ENCODE peak calls at places on chromosomes 5 and 9, in six cellular contexts. C is HFFc6, F is iPS DF 19.7, Q is T-helper 17 cell, V is prostate gland, A is ELR. Z is an unnamed sample.

GRCh38 chr5:142411103-142411502 is 86.3 kb upstream of the SPRY4 start:
- DNase-seq in A (no peak), Q (no peak), V (no peak), F (no peak), C (no peak), Z (no peak)

GRCh38 chr9:135526089-135526729 is 5.0 kb downstream of the LCN1 start:
- DNase-seq in C (no peak), V (no peak), A (no peak), Q (no peak), F (no peak), Z (no peak)

GRCh38 chr9:137428841-137429545 is 5.8 kb downstream of the NOXA1 start:
- DNase-seq in F (no peak), A (no peak), V (no peak), Q (no peak), C (no peak), Z (no peak)

GRCh38 chr5:4086081-4086480 is 490.4 kb downstream of the IRX1 start:
- DNase-seq in F (no peak), V (no peak), Q (no peak), C (no peak), A (no peak), Z (no peak)

GRCh38 chr5:150538007-150538917 is 30.3 kb downstream of the NDST1 start:
- DNase-seq in F (no peak), Q (no peak), A (peak; percentile 65), V (no peak), C (peak; percentile 88), Z (no peak)

GRCh38 chr5:10559151-10559550 is 4.7 kb upstream of the ANKRD33B start:
- DNase-seq in Q (no peak), A (no peak), F (no peak), V (no peak), C (no peak), Z (no peak)

GRCh38 chr5:166068547-166069335 is 2222.7 kb upstream of the WWC1 start:
- DNase-seq in V (no peak), F (no peak), Q (no peak), C (no peak), A (no peak), Z (no peak)

GRCh38 chr9:7211657-7212056 is 453.9 kb downstream of the KDM4C start:
- DNase-seq in V (no peak), A (no peak), C (no peak), F (peak; percentile 35), Q (no peak), Z (no peak)

GRCh38 chr5:168097852-168098251 is 193.6 kb upstream of the WWC1 start:
- DNase-seq in F (no peak), V (no peak), A (no peak), C (no peak), Q (no peak), Z (no peak)

GRCh38 chr5:102528600-102528999 is 29.8 kb upstream of the SLCO6A1 start:
- DNase-seq in Q (no peak), V (no peak), A (no peak), C (no peak), F (no peak), Z (no peak)

GRCh38 chr9:96565684-96566360 is 53.8 kb downstream of the CDC14B start:
- DNase-seq in A (peak; percentile 44), Q (no peak), V (no peak), F (no peak), C (peak; percentile 50), Z (no peak)

GRCh38 chr5:43174586-43174985 is 17.4 kb upstream of the NIM1K start:
- DNase-seq in F (no peak), A (no peak), C (no peak), V (no peak), Q (no peak), Z (no peak)

GRCh38 chr5:161411156-161411555 is 135.4 kb downstream of the GABRB2 start:
- DNase-seq in F (no peak), V (no peak), Q (no peak), A (no peak), C (no peak), Z (no peak)

Z was measured in GF-D8.